ENCODE peak calls at places on chromosomes 3 and 15, in four cellular contexts. H is cardiac fibroblast, O is brain microvascular endothelial cell, B is dorsolateral prefrontal cortex. N is an unnamed sample.

GRCh38 chr15:77104155-77104554 is 33.2 kb upstream of the TSPAN3 start:
- DNase-seq in H (peak; percentile 60), O (no peak), B (no peak), N (no peak)

GRCh38 chr15:77028451-77029165 is 33.7 kb downstream of the PSTPIP1 start:
- DNase-seq in H (no peak), O (no peak), B (no peak), N (no peak)

GRCh38 chr15:95822946-95823345 is 507.6 kb upstream of the NR2F2 start:
- DNase-seq in H (no peak), O (no peak), B (peak; percentile 69), N (no peak)

GRCh38 chr3:112005091-112005672 is 6.5 kb downstream of the TAGLN3 start:
- DNase-seq in H (peak; percentile 25), O (no peak), B (no peak), N (no peak)

GRCh38 chr3:164608554-164609276 is 469.6 kb downstream of the SI start:
- DNase-seq in H (peak; percentile 8), O (no peak), B (no peak), N (no peak)

GRCh38 chr15:59438891-59439290 is 905 bp downstream of the FAM81A start:
- DNase-seq in H (peak; percentile 9), O (no peak), B (no peak), N (no peak)

GRCh38 chr3:45034612-45035252 is 8.6 kb downstream of the CLEC3B start:
- DNase-seq in H (no peak), O (no peak), B (no peak), N (no peak)

GRCh38 chr3:193118907-193119306 is 122.1 kb upstream of the PLAAT1 start:
- DNase-seq in H (no peak), O (no peak), B (no peak), N (no peak)

GRCh38 chr3:10758304-10759037 is 57.6 kb upstream of the SLC6A11 start:
- DNase-seq in H (peak; percentile 76), O (peak; percentile 39), B (peak; percentile 61), N (no peak)

GRCh38 chr3:71537211-71537611 is 46.3 kb downstream of the FOXP1 start:
- DNase-seq in H (peak; percentile 83), O (peak; percentile 81), B (no peak), N (no peak)

GRCh38 chr15:69099976-69100375 is 60.5 kb upstream of the GLCE start:
- DNase-seq in H (no peak), O (no peak), B (no peak), N (no peak)

GRCh38 chr3:127959041-127959440 is 44.0 kb downstream of the KBTBD12 start:
- DNase-seq in H (peak; percentile 27), O (no peak), B (no peak), N (no peak)

GRCh38 chr3:150879141-150879540 is 26.1 kb downstream of the MINDY4B start:
- DNase-seq in H (no peak), O (no peak), B (no peak), N (no peak)

GRCh38 chr15:77739591-77740378 is 107.1 kb upstream of the LINGO1 start:
- DNase-seq in H (no peak), O (no peak), B (no peak), N (no peak)

GRCh38 chr3:57737840-57738239 is 18.3 kb upstream of the SLMAP start:
- DNase-seq in H (no peak), O (no peak), B (no peak), N (no peak)

GRCh38 chr3:23840521-23840920 is 34.8 kb downstream of the UBE2E1 start:
- DNase-seq in H (no peak), O (no peak), B (no peak), N (no peak)

N was measured in cortex of kidney.